ENCODE peak calls at places on chromosome 14, in four cellular contexts. R, M, N and U are unnamed samples.
A peak's percentile ranks its signal among the peaks of the same experiment; 100 is the strongest.

GRCh38 chr14:32611752-32612151 is 282.7 kb downstream of the AKAP6 start:
- DNase-seq in N (peak; percentile 96), M (no peak), R (no peak), U (peak; percentile 89)

GRCh38 chr14:92308676-92309075 is 14.3 kb upstream of the SLC24A4 start:
- DNase-seq in N (no peak), M (no peak), R (no peak), U (no peak)

GRCh38 chr14:28763914-28764848 is 2.4 kb upstream of the FOXG1 start:
- DNase-seq in R (no peak), N (no peak), M (no peak), U (no peak)

GRCh38 chr14:77912754-77913556 is 113.0 kb downstream of the ADCK1 start:
- DNase-seq in M (no peak), N (no peak), R (no peak), U (no peak)

GRCh38 chr14:32364941-32365340 is 35.8 kb downstream of the AKAP6 start:
- DNase-seq in R (no peak), M (no peak), N (no peak), U (no peak)

GRCh38 chr14:89139404-89140247 is 277.4 kb downstream of the FOXN3 start:
- DNase-seq in N (no peak), M (no peak), R (no peak), U (no peak)

GRCh38 chr14:23483216-23483854 is 13.8 kb downstream of the NGDN start:
- DNase-seq in M (no peak), R (peak; percentile 30), N (peak; percentile 11), U (no peak)

GRCh38 chr14:24632336-24632735 is 1.7 kb downstream of the GZMB start:
- DNase-seq in M (no peak), N (no peak), R (no peak), U (no peak)

GRCh38 chr14:76977793-76978730 is 50.4 kb downstream of the IRF2BPL start:
- DNase-seq in N (peak; percentile 92), R (peak; percentile 77), M (peak; percentile 91), U (peak; percentile 71)

GRCh38 chr14:38947343-38947742 is 155.7 kb downstream of the SEC23A start:
- DNase-seq in N (no peak), R (no peak), M (no peak), U (no peak)

GRCh38 chr14:101665478-101666078 is 95.9 kb upstream of the PPP2R5C start:
- DNase-seq in M (no peak), N (peak; percentile 43), R (peak; percentile 60), U (peak; percentile 26)

GRCh38 chr14:29220077-29220476 is 453.5 kb downstream of the FOXG1 start:
- DNase-seq in M (no peak), N (no peak), R (no peak), U (no peak)

GRCh38 chr14:61203059-61203753 is 77.9 kb downstream of the TMEM30B start:
- DNase-seq in M (no peak), N (no peak), R (no peak), U (no peak)

GRCh38 chr14:51014086-51014485 is 69.8 kb upstream of the PYGL start:
- DNase-seq in M (no peak), N (peak; percentile 88), R (peak; percentile 46), U (peak; percentile 87)

GRCh38 chr14:61812347-61813100 is 50.3 kb downstream of the SNAPC1 start:
- DNase-seq in N (no peak), R (peak; percentile 32), M (no peak), U (no peak)

GRCh38 chr14:93120952-93121834 is 5.5 kb upstream of the ITPK1 start:
- DNase-seq in N (peak; percentile 16), R (no peak), M (no peak), U (no peak)

GRCh38 chr14:20632831-20633771 is 8.4 kb downstream of the OR6S1 start:
- DNase-seq in N (peak; percentile 91), M (peak; percentile 67), R (peak; percentile 84), U (peak; percentile 83)

GRCh38 chr14:84098261-84098660 is 1431.7 kb upstream of the FLRT2 start:
- DNase-seq in M (no peak), R (no peak), N (no peak), U (no peak)

GRCh38 chr14:67168110-67168441 is 21.2 kb upstream of the GARIN2 start:
- DNase-seq in N (no peak), M (no peak), R (no peak), U (no peak)

GRCh38 chr14:49853572-49854375 is 1.2 kb upstream of the NEMF start:
- DNase-seq in R (peak; percentile 87), M (peak; percentile 88), N (peak; percentile 85), U (peak; percentile 82)

GRCh38 chr14:69901113-69901951 is 22.1 kb downstream of the SMOC1 start:
- DNase-seq in M (no peak), N (peak; percentile 70), R (no peak), U (peak; percentile 63)

GRCh38 chr14:67486890-67487289 is 1.6 kb downstream of the TMEM229B start:
- DNase-seq in R (no peak), N (no peak), M (no peak), U (no peak)

GRCh38 chr14:102590667-102591099 is 1.8 kb upstream of the RCOR1 start:
- DNase-seq in R (peak; percentile 67), M (peak; percentile 86), N (peak; percentile 64), U (no peak)

GRCh38 chr14:75431011-75431410 is 3.2 kb downstream of the JDP2 start:
- DNase-seq in R (no peak), M (no peak), N (no peak), U (no peak)

GRCh38 chr14:39097159-39097558 is 5.9 kb downstream of the SEC23A start:
- DNase-seq in M (no peak), R (peak; percentile 25), N (peak; percentile 61), U (no peak)

GRCh38 chr14:96582641-96582980 is 80.4 kb downstream of the PAPOLA start:
- DNase-seq in N (no peak), R (no peak), M (peak; percentile 61), U (no peak)

GRCh38 chr14:36317650-36318049 is 2.8 kb downstream of the MBIP start:
- DNase-seq in M (no peak), R (no peak), N (peak; percentile 26), U (no peak)

GRCh38 chr14:102507026-102507860 is 2.3 kb downstream of the ANKRD9 start:
- DNase-seq in M (no peak), N (no peak), R (peak; percentile 8), U (no peak)

GRCh38 chr14:104551851-104552737 is 27.5 kb upstream of the C14orf180 start:
- DNase-seq in R (no peak), N (no peak), M (peak; percentile 67), U (no peak)

GRCh38 chr14:101176535-101177205 is 273.1 kb upstream of the RTL1 start:
- DNase-seq in R (no peak), N (no peak), M (peak; percentile 51), U (no peak)

GRCh38 chr14:22177870-22178269 is 411.2 kb downstream of the DAD1 start:
- DNase-seq in N (peak; percentile 28), R (no peak), M (no peak), U (no peak)

GRCh38 chr14:99671230-99672224 is 12.6 kb upstream of the CYP46A1 start:
- DNase-seq in M (peak; percentile 40), R (peak; percentile 57), N (peak; percentile 28), U (no peak)

GRCh38 chr14:98602983-98603382 is 669.0 kb downstream of the BCL11B start:
- DNase-seq in R (no peak), M (no peak), N (no peak), U (no peak)

GRCh38 chr14:92386165-92386564 is 63.2 kb downstream of the SLC24A4 start:
- DNase-seq in R (no peak), N (no peak), M (no peak), U (no peak)

GRCh38 chr14:94125659-94126418 is 3.6 kb downstream of the IFI27L2 start:
- DNase-seq in R (no peak), M (no peak), N (no peak), U (no peak)